ENCODE peak calls at places on chromosomes 6 and 20, in ten cellular contexts. B is AG09319; Q is NCI-H2081; K is naive thymus-derived CD4-positive, alpha-beta T cell; W is CD4-positive, alpha-beta memory T cell; H is A172; Y is Daoy; G is HS-27A; U is activated naive CD4-positive, alpha-beta T cell; N is ovary. A is an unnamed sample.

GRCh38 chr6:11043961-11044711 is at the start of gene ELOVL2:
- DNase-seq in B (no peak), Q (peak; percentile 54), K (no peak), W (peak; percentile 11), H (peak; percentile 28), Y (peak; percentile 60), G (no peak), U (no peak), N (no peak), A (no peak)

GRCh38 chr6:14072084-14072483 is 45.5 kb upstream of the CD83 start:
- DNase-seq in B (no peak), Q (no peak), K (no peak), W (no peak), H (peak; percentile 46), Y (peak; percentile 58), G (no peak), U (no peak), N (no peak), A (no peak)

GRCh38 chr6:1544000-1544399 is 65.7 kb upstream of the FOXC1 start:
- DNase-seq in B (no peak), Q (no peak), K (no peak), W (no peak), H (no peak), Y (no peak), G (no peak), U (no peak), N (no peak), A (no peak)

GRCh38 chr20:46746972-46747371 is 37.5 kb downstream of the SLC2A10 start:
- DNase-seq in B (no peak), Q (no peak), K (no peak), W (no peak), H (peak; percentile 34), Y (peak; percentile 32), G (peak; percentile 57), U (no peak), N (no peak), A (no peak)

GRCh38 chr20:34445177-34446065 is 70.8 kb upstream of the DYNLRB1 start:
- DNase-seq in B (no peak), Q (no peak), K (no peak), W (no peak), H (no peak), Y (no peak), G (no peak), U (no peak), N (no peak), A (no peak)

GRCh38 chr6:27650620-27651370 is 177.9 kb upstream of the ZNF184 start:
- DNase-seq in B (no peak), Q (peak; percentile 59), K (no peak), W (peak; percentile 4), H (peak; percentile 85), Y (peak; percentile 89), G (peak; percentile 61), U (no peak), N (no peak), A (peak; percentile 18)

GRCh38 chr20:62804632-62805364 is at the start of gene OGFR:
- DNase-seq in B (no peak), Q (peak; percentile 40), K (peak; percentile 60), W (peak; percentile 74), H (no peak), Y (peak; percentile 80), G (no peak), U (peak; percentile 40), N (peak; percentile 80), A (peak; percentile 87)

GRCh38 chr6:4125933-4126864 is 9.2 kb downstream of the ECI2 start:
- DNase-seq in B (peak; percentile 53), Q (no peak), K (no peak), W (no peak), H (peak; percentile 92), Y (peak; percentile 80), G (no peak), U (no peak), N (no peak), A (no peak)

GRCh38 chr6:11700118-11700718 is 78.4 kb downstream of the ADTRP start:
- DNase-seq in B (peak; percentile 27), Q (peak; percentile 59), K (peak; percentile 22), W (peak; percentile 38), H (peak; percentile 49), Y (peak; percentile 37), G (no peak), U (no peak), N (no peak), A (no peak)

GRCh38 chr6:138527376-138528092 is 28.2 kb upstream of the NHSL1 start:
- DNase-seq in B (no peak), Q (no peak), K (no peak), W (no peak), H (no peak), Y (no peak), G (no peak), U (no peak), N (no peak), A (no peak)

GRCh38 chr6:35388772-35389352 is 46.5 kb downstream of the PPARD start:
- DNase-seq in B (no peak), Q (no peak), K (no peak), W (no peak), H (no peak), Y (no peak), G (no peak), U (no peak), N (no peak), A (no peak)

GRCh38 chr20:31712564-31713311 is 9.9 kb downstream of the BCL2L1 start:
- DNase-seq in B (no peak), Q (peak; percentile 59), K (no peak), W (no peak), H (peak; percentile 99), Y (peak; percentile 93), G (peak; percentile 90), U (no peak), N (no peak), A (no peak)

GRCh38 chr6:27290850-27291208 is 21.2 kb downstream of the POM121L2 start:
- DNase-seq in B (no peak), Q (no peak), K (no peak), W (no peak), H (no peak), Y (no peak), G (no peak), U (no peak), N (no peak), A (no peak)

GRCh38 chr6:82711992-82712788 is 348.6 kb downstream of the TPBG start:
- DNase-seq in B (peak; percentile 44), Q (no peak), K (no peak), W (no peak), H (no peak), Y (no peak), G (no peak), U (no peak), N (no peak), A (no peak)

GRCh38 chr6:13716225-13716954 is 4.8 kb upstream of the RANBP9 start:
- DNase-seq in B (no peak), Q (no peak), K (no peak), W (no peak), H (no peak), Y (no peak), G (no peak), U (no peak), N (no peak), A (no peak)

GRCh38 chr6:124958759-124959354 is 3.4 kb upstream of the RNF217 start:
- DNase-seq in B (no peak), Q (no peak), K (no peak), W (no peak), H (no peak), Y (peak; percentile 60), G (peak; percentile 5), U (no peak), N (no peak), A (no peak)

GRCh38 chr6:137811912-137812553 is 55.0 kb upstream of the TNFAIP3 start:
- DNase-seq in B (no peak), Q (no peak), K (no peak), W (no peak), H (no peak), Y (no peak), G (no peak), U (no peak), N (no peak), A (no peak)

GRCh38 chr20:11918280-11918952 is 723 bp downstream of the BTBD3 start:
- DNase-seq in B (no peak), Q (no peak), K (no peak), W (no peak), H (no peak), Y (no peak), G (no peak), U (no peak), N (no peak), A (no peak)

GRCh38 chr6:165871571-165871970 is 208.5 kb upstream of the PDE10A start:
- DNase-seq in B (no peak), Q (no peak), K (no peak), W (no peak), H (no peak), Y (no peak), G (no peak), U (no peak), N (no peak), A (no peak)

GRCh38 chr6:24910850-24911712 is 24.7 kb downstream of the RIPOR2 start:
- DNase-seq in B (no peak), Q (no peak), K (no peak), W (peak; percentile 41), H (no peak), Y (peak; percentile 41), G (no peak), U (peak; percentile 13), N (peak; percentile 46), A (no peak)

GRCh38 chr20:1417273-1417672 is 24.4 kb upstream of the FKBP1A start:
- DNase-seq in B (no peak), Q (no peak), K (no peak), W (no peak), H (peak; percentile 97), Y (peak; percentile 77), G (peak; percentile 30), U (no peak), N (no peak), A (no peak)

A was measured in DND-41.